ENCODE peak calls at places on chromosomes 7 and 10, in seven cellular contexts. S is substantia nigra; Z is MM.1S; Y is CD4-positive, alpha-beta T cell; U is psoas muscle; T is esophagus muscularis mucosa; M is right lobe of liver. V is an unnamed sample.

GRCh38 chr7:87426160-87426559 is 49.3 kb downstream of the ABCB4 start:
- DNase-seq in S (no peak), Z (peak), Y (no peak), U (no peak), T (no peak), M (no peak), V (no peak)

GRCh38 chr7:86664486-86664885 is 20.8 kb downstream of the GRM3 start:
- DNase-seq in S (peak), Z (no peak), Y (no peak), U (no peak), T (no peak), M (no peak), V (no peak)

GRCh38 chr10:48251152-48251524 is 23.4 kb downstream of the FRMPD2 start:
- DNase-seq in S (no peak), Z (no peak), Y (no peak), U (no peak), T (peak), M (no peak), V (no peak)

GRCh38 chr10:123986736-123987135 is 95.1 kb upstream of the CPXM2 start:
- DNase-seq in S (no peak), Z (no peak), Y (no peak), U (no peak), T (no peak), M (no peak), V (no peak)

GRCh38 chr7:94022550-94022949 is 18.4 kb upstream of the BET1 start:
- DNase-seq in S (no peak), Z (no peak), Y (no peak), U (no peak), T (no peak), M (no peak), V (no peak)

GRCh38 chr7:2921748-2922147 is 77.6 kb upstream of the GNA12 start:
- DNase-seq in S (no peak), Z (no peak), Y (no peak), U (no peak), T (no peak), M (no peak), V (no peak)

GRCh38 chr7:101112233-101112632 is 14.7 kb upstream of the SERPINE1 start:
- DNase-seq in S (no peak), Z (no peak), Y (no peak), U (peak), T (no peak), M (peak), V (no peak)

GRCh38 chr7:101804087-101804631 is 13.3 kb upstream of the CUX1 start:
- DNase-seq in S (no peak), Z (no peak), Y (peak), U (no peak), T (no peak), M (no peak), V (no peak)

GRCh38 chr7:135385209-135385608 is 124.7 kb downstream of the CNOT4 start:
- DNase-seq in S (no peak), Z (no peak), Y (no peak), U (peak), T (no peak), M (no peak), V (no peak)

GRCh38 chr10:130751106-130751840 is 560.2 kb downstream of the TCERG1L start:
- DNase-seq in S (no peak), Z (no peak), Y (no peak), U (no peak), T (no peak), M (peak), V (peak)

GRCh38 chr10:123704076-123704475 is 37.9 kb downstream of the GPR26 start:
- DNase-seq in S (no peak), Z (no peak), Y (no peak), U (no peak), T (no peak), M (no peak), V (no peak)

GRCh38 chr7:2610898-2611297 is 20.9 kb upstream of the TTYH3 start:
- DNase-seq in S (no peak), Z (no peak), Y (no peak), U (no peak), T (no peak), M (no peak), V (no peak)

GRCh38 chr10:30491204-30491603 is 57.2 kb downstream of the MAP3K8 start:
- DNase-seq in S (no peak), Z (no peak), Y (no peak), U (no peak), T (no peak), M (no peak), V (no peak)

GRCh38 chr7:132275811-132276210 is 300.5 kb downstream of the PLXNA4 start:
- DNase-seq in S (no peak), Z (no peak), Y (no peak), U (no peak), T (no peak), M (no peak), V (no peak)

GRCh38 chr10:60271319-60272040 is 118.2 kb downstream of the ANK3 start:
- DNase-seq in S (no peak), Z (no peak), Y (no peak), U (no peak), T (no peak), M (no peak), V (no peak)

GRCh38 chr10:58588673-58589265 is 76.1 kb downstream of the BICC1 start:
- DNase-seq in S (no peak), Z (no peak), Y (no peak), U (peak), T (no peak), M (peak), V (no peak)

GRCh38 chr7:78565784-78566183 is 767.2 kb downstream of the PHTF2 start:
- DNase-seq in S (no peak), Z (no peak), Y (no peak), U (no peak), T (no peak), M (no peak), V (no peak)

GRCh38 chr7:78568690-78569089 is 770.1 kb downstream of the PHTF2 start:
- DNase-seq in S (no peak), Z (no peak), Y (no peak), U (no peak), T (no peak), M (no peak), V (no peak)

GRCh38 chr7:78576196-78576595 is 777.6 kb downstream of the PHTF2 start:
- DNase-seq in S (no peak), Z (no peak), Y (no peak), U (no peak), T (no peak), M (no peak), V (no peak)

GRCh38 chr7:78571292-78571691 is 772.7 kb downstream of the PHTF2 start:
- DNase-seq in S (no peak), Z (no peak), Y (no peak), U (no peak), T (no peak), M (no peak), V (no peak)
- H3K27ac ChIP-seq in S (no peak), Z (no peak), Y (no peak), U (no peak), T (no peak), M (no peak), V (no peak)

DNA sequence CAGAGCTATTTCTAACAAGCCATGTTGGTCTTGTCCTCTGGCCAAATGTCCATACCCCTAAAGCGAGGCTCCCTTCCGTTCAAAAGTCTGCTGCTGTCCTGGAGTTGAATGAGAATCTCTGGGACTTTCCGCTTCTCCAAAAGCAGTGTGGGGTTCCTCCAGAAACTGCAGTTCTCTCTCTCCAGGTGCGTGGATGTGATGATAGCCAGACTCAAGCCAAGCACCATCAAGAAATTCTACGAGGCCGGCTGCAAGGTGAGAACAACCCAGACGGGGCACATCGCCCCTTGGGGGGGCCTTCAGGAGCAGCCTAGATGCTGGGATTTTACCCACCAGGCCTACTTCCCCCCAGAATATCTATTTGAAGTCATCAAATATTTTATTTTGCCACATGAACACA is 26.5 kb downstream of the BTBD16 start:
- DNase-seq in S (no peak), Z (no peak), Y (no peak), U (no peak), T (peak), M (no peak), V (no peak)
- H3K27ac ChIP-seq in S (no peak), Z (no peak), Y (no peak), U (no peak), T (no peak), M (no peak), V (no peak)

DNA sequence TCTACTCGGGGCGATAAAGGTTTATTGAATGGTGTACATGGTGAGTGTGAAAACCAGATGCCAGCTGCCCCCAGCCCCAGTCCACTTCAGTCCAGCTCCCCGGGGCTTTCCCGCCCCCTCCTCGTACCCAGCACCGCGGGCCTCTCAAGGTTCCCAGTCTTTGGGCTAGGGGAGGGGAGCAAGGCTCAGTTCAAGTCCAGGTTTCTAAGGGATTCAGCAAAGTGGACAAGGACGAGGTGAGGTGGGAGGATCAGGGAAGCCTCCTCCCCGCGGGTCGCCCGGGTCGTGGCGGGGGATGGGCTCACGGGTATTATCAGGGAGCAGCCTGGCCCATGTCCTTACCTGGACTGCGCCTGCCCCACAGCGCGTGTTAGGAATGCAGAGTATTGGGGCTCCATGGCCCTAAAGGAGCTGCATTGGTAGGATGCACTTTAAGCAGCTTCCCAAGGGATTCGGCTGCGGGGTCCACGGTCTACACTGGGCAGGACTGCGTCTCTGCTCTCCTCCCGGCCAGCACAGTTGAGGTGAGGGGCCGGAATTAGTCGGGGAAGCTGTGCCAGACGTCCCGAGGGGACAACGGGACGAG is 541 bp upstream of the PFKFB3 start:
- DNase-seq in S (no peak), Z (no peak), Y (no peak), U (no peak), T (no peak), M (no peak), V (no peak)
- H3K27ac ChIP-seq in S (peak), Z (no peak), Y (peak), U (peak), T (peak), M (peak), V (peak)

DNA sequence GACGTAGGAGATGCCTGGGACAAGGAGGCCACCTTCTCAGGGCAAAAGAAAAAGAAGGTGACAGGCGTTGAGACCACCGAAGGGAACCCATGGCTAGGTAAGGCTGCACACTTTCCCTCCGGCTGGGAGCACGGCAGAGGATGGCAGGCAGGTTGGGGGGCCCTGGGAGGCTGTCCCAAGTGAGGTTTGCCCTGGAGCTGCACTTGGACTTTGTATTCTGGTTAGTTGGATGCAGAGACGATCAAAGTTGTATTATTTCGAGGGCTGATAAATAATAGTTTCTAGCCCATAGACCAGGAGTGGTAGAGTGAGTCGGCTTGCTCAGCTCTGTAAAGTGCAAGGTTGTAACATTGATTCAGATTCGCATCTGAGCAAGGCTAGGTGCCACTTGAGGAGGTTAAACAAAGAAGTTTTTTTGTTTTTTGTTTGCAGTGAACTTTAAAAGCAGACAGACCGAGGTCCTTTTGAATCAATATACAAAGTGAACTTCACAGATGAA is 608 bp downstream of the ENTPD7 start:
- DNase-seq in S (no peak), Z (no peak), Y (no peak), U (no peak), T (no peak), M (no peak), V (no peak)
- H3K27ac ChIP-seq in S (peak), Z (no peak), Y (no peak), U (no peak), T (peak), M (no peak), V (no peak)

GRCh38 chr10:14555806-14556205 is 218.9 kb downstream of the FAM107B start:
- DNase-seq in S (no peak), Z (peak), Y (no peak), U (no peak), T (no peak), M (no peak), V (no peak)

GRCh38 chr10:14556285-14556956 is 218.3 kb downstream of the FAM107B start:
- DNase-seq in S (no peak), Z (peak), Y (no peak), U (no peak), T (no peak), M (no peak), V (no peak)

GRCh38 chr10:14557573-14557972 is 217.1 kb downstream of the FAM107B start:
- DNase-seq in S (no peak), Z (no peak), Y (no peak), U (no peak), T (no peak), M (no peak), V (no peak)

GRCh38 chr10:14560274-14560673 is 214.4 kb downstream of the FAM107B start:
- DNase-seq in S (no peak), Z (no peak), Y (no peak), U (no peak), T (no peak), M (peak), V (no peak)

GRCh38 chr10:14558025-14558424 is 216.7 kb downstream of the FAM107B start:
- DNase-seq in S (no peak), Z (no peak), Y (no peak), U (no peak), T (no peak), M (peak), V (no peak)
- H3K27ac ChIP-seq in S (peak), Z (peak), Y (no peak), U (no peak), T (no peak), M (peak), V (peak)

GRCh38 chr7:16420649-16421332 is 547 bp downstream of the CRPPA start:
- DNase-seq in S (peak), Z (peak), Y (peak), U (peak), T (peak), M (peak), V (peak)
- H3K27ac ChIP-seq in S (peak), Z (peak), Y (peak), U (peak), T (peak), M (peak), V (peak)

GRCh38 chr10:13706604-13707003 is 119.8 kb downstream of the PRPF18 start:
- DNase-seq in S (no peak), Z (no peak), Y (no peak), U (no peak), T (no peak), M (no peak), V (no peak)

GRCh38 chr10:13708256-13708990 is 121.7 kb downstream of the PRPF18 start:
- DNase-seq in S (no peak), Z (no peak), Y (no peak), U (no peak), T (no peak), M (no peak), V (no peak)

GRCh38 chr10:13705526-13706169 is 118.9 kb downstream of the PRPF18 start:
- DNase-seq in S (no peak), Z (no peak), Y (no peak), U (no peak), T (no peak), M (no peak), V (no peak)

GRCh38 chr10:13706175-13706574 is 119.4 kb downstream of the PRPF18 start:
- DNase-seq in S (no peak), Z (no peak), Y (no peak), U (no peak), T (no peak), M (no peak), V (no peak)

DNA sequence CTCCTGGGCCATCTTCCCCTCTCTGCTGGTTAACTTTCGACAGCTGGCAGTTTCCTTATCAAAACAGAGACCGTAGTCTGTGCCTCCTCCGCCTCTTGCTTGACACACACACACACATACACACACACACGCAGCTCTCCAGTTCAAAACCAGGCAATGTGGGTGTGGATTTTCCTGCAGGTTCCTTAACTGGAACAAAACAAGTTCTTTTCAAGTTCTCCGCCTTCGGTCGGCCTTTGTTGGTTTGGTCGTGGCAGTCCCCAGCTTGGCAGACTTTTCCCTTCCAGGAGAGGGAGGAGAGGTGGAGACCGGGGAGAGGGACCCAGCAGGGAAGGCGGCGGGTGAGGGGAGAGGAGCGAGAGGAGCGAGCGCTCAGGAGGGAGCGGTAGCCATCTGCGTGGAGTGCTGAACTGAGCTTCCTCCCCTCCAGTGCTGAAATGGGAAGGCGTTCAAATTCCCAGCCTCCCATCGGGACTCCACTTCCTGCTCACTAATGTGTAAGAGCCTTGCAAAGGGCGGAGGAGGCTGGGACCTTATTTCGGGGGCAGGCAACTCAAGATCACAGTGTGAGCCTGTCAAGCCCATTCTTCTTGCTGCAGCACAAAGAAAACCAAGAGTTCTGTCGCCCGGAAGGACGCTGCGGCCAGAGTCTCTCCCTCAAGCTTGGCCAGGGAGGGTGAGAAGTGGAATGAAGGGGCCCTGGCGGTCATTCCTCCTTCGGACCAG is 120.6 kb downstream of the PRPF18 start:
- DNase-seq in S (peak), Z (no peak), Y (peak), U (peak), T (no peak), M (peak), V (peak)
- H3K27ac ChIP-seq in S (peak), Z (no peak), Y (no peak), U (peak), T (peak), M (peak), V (peak)

GRCh38 chr10:43452356-43452914 is 15.5 kb downstream of the ZNF487 start:
- DNase-seq in S (no peak), Z (peak), Y (no peak), U (no peak), T (no peak), M (no peak), V (no peak)
- H3K27ac ChIP-seq in S (no peak), Z (peak), Y (peak), U (no peak), T (no peak), M (no peak), V (no peak)

GRCh38 chr10:100654835-100655759 is 90.3 kb upstream of the PAX2 start:
- DNase-seq in S (no peak), Z (no peak), Y (no peak), U (no peak), T (no peak), M (no peak), V (no peak)
- H3K27ac ChIP-seq in S (no peak), Z (no peak), Y (no peak), U (no peak), T (no peak), M (no peak), V (no peak)

V was measured in dorsolateral prefrontal cortex.